ENCODE peak calls at places on chromosome 12, in seven cellular contexts. Y, H, T, B, R, S and U are unnamed samples.

GRCh38 chr12:95601626-95602025 is 50.4 kb upstream of the USP44 start:
- DNase-seq in R (no peak), S (no peak), Y (no peak), H (peak; percentile 89), T (no peak), B (no peak), U (no peak)

GRCh38 chr12:20627001-20627588 is 68.0 kb upstream of the SLCO1C1 start:
- DNase-seq in H (no peak), S (no peak), T (no peak), B (no peak), R (no peak), Y (no peak), U (no peak)

GRCh38 chr12:87142346-87142745 is 886.2 kb upstream of the MGAT4C start:
- DNase-seq in Y (no peak), R (no peak), S (no peak), H (no peak), T (no peak), B (no peak), U (no peak)

GRCh38 chr12:131752457-131752856 is 41.6 kb downstream of the SFSWAP start:
- DNase-seq in R (no peak), H (no peak), B (no peak), T (no peak), Y (no peak), S (peak; percentile 58), U (no peak)

GRCh38 chr12:39420043-39420442 is 22.9 kb downstream of the KIF21A start:
- DNase-seq in B (no peak), R (no peak), Y (no peak), T (no peak), H (peak; percentile 14), S (no peak), U (no peak)

GRCh38 chr12:90938451-90938850 is 16.5 kb downstream of the CCER1 start:
- DNase-seq in Y (no peak), R (no peak), T (no peak), B (no peak), S (no peak), H (peak; percentile 94), U (no peak)

GRCh38 chr12:68491204-68491960 is 119.3 kb upstream of the RAP1B start:
- DNase-seq in Y (no peak), R (no peak), H (no peak), T (no peak), B (no peak), S (no peak), U (no peak)

GRCh38 chr12:61956545-61956944 is 303.7 kb upstream of the USP15 start:
- DNase-seq in S (no peak), T (no peak), R (no peak), H (no peak), Y (no peak), B (no peak), U (no peak)

GRCh38 chr12:43893670-43894069 is 57.8 kb downstream of the TMEM117 start:
- DNase-seq in B (no peak), R (no peak), Y (no peak), T (no peak), S (no peak), H (peak; percentile 62), U (no peak)

GRCh38 chr12:30880061-30880460 is 46.5 kb upstream of the TSPAN11 start:
- DNase-seq in R (no peak), S (peak; percentile 11), Y (no peak), B (no peak), T (no peak), H (no peak), U (no peak)

GRCh38 chr12:80195143-80195726 is 95.9 kb downstream of the OTOGL start:
- DNase-seq in H (peak; percentile 71), Y (no peak), S (peak; percentile 71), R (no peak), B (no peak), T (no peak), U (no peak)

GRCh38 chr12:94898388-94898787 is 105.1 kb downstream of the NDUFA12 start:
- DNase-seq in Y (no peak), B (no peak), S (no peak), T (no peak), R (no peak), H (peak; percentile 33), U (no peak)

GRCh38 chr12:108305520-108305919 is 33.6 kb downstream of the CMKLR1 start:
- DNase-seq in R (no peak), S (no peak), T (peak; percentile 85), B (peak; percentile 95), Y (no peak), H (peak; percentile 43), U (peak; percentile 92)

GRCh38 chr12:110277705-110278104 is 3.3 kb upstream of the ATP2A2 start:
- DNase-seq in S (no peak), T (no peak), B (no peak), Y (no peak), R (no peak), H (no peak), U (no peak)

GRCh38 chr12:6361834-6362233 is 13.5 kb downstream of the SCNN1A start:
- DNase-seq in Y (no peak), T (no peak), R (no peak), S (no peak), H (peak; percentile 89), B (no peak), U (peak; percentile 58)

GRCh38 chr12:47223848-47224213 is 144.1 kb upstream of the AMIGO2 start:
- DNase-seq in Y (no peak), H (no peak), B (no peak), S (no peak), R (no peak), T (no peak), U (no peak)

GRCh38 chr12:126509587-126509986 is 1444.4 kb downstream of the AACS start:
- DNase-seq in Y (no peak), T (no peak), B (no peak), S (no peak), H (no peak), R (no peak), U (no peak)

GRCh38 chr12:27048822-27049752 is 26.7 kb downstream of the MED21 start:
- DNase-seq in T (no peak), R (no peak), H (peak; percentile 95), Y (no peak), S (no peak), B (no peak), U (no peak)

GRCh38 chr12:59847127-59847526 is 251.3 kb downstream of the SLC16A7 start:
- DNase-seq in Y (no peak), T (no peak), B (no peak), H (peak; percentile 61), R (no peak), S (no peak), U (no peak)

GRCh38 chr12:59844775-59845174 is 248.9 kb downstream of the SLC16A7 start:
- DNase-seq in H (peak; percentile 56), T (no peak), B (no peak), Y (no peak), S (no peak), R (no peak), U (no peak)

DNA sequence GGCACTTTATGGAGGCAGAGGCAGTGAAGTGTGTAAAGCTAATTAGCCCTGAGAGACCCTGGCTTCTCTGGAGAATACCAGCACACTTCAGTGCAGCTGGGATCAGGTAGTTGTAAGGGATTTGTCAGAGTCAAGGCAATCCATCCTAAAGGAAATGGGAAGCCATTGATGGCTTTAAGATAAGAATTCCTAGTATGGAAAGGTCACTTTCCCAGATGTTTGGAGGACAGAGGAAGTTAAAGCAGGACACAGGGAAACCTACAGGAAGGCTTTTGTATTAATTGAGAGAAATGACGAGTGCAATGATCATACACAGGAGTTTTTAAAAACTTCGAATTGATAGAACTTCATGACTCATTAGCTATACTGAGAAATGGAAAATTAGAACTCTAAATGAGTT is 254.4 kb downstream of the SLC16A7 start:
- DNase-seq in Y (no peak), T (no peak), H (no peak), R (no peak), B (no peak), S (peak; percentile 6), U (no peak)
- H3K27ac ChIP-seq in Y (no peak overlapping the region), T (no peak overlapping the region), H (no peak overlapping the region), R (no peak overlapping the region), B (no peak overlapping the region), S (no peak overlapping the region), U (no peak overlapping the region)

GRCh38 chr12:116278259-116278595 is 734 bp upstream of the MED13L start:
- DNase-seq in H (no peak), R (no peak), Y (no peak), S (no peak), B (no peak), T (no peak), U (no peak)

GRCh38 chr12:116276433-116277216 is 868 bp downstream of the MED13L start:
- DNase-seq in R (peak; percentile 39), B (peak; percentile 90), H (peak; percentile 68), T (peak; percentile 72), S (peak; percentile 89), Y (peak; percentile 53), U (peak; percentile 69)

GRCh38 chr12:116273813-116274551 is 3.5 kb downstream of the MED13L start:
- DNase-seq in Y (no peak), H (no peak), S (no peak), B (no peak), T (no peak), R (no peak), U (no peak)

GRCh38 chr12:116277393-116278258 is at the start of gene MED13L:
- DNase-seq in T (peak; percentile 79), R (peak; percentile 83), Y (peak; percentile 83), S (peak; percentile 96), B (peak; percentile 91), H (peak; percentile 94), U (peak; percentile 91)

GRCh38 chr12:116274552-116275375 is 2.7 kb downstream of the MED13L start:
- DNase-seq in B (no peak), Y (no peak), H (no peak), T (no peak), S (no peak), R (no peak), U (no peak)
- H3K27ac ChIP-seq in B (peak overlapping the region; percentile 99), Y (no peak overlapping the region), H (no peak overlapping the region), T (no peak overlapping the region), S (no peak overlapping the region), R (no peak overlapping the region), U (no peak overlapping the region)

DNA sequence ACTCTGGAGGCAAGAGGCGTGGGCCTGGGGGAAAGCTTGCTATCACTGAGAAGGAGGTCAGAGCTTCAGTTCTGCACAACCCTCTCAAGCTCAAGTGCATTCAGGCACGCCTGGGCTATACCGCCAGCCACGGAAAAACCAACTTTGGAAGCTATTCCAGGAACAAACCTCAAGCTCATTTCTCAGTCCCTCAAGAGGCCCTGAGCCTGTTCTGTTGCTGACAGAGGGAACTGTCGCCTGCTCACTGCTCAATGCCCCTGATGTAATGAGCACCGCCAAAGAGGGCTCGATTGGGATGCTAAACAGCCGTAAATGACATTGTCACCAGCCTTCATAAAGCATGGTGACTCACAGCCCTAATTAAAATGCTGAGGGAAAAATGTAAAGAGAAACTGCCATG is 9.2 kb downstream of the NOS1 start:
- DNase-seq in B (no peak), R (no peak), S (no peak), T (no peak), H (no peak), Y (no peak), U (no peak)
- H3K27ac ChIP-seq in B (no peak overlapping the region), R (no peak overlapping the region), S (no peak overlapping the region), T (no peak overlapping the region), H (no peak overlapping the region), Y (no peak overlapping the region), U (no peak overlapping the region)

DNA sequence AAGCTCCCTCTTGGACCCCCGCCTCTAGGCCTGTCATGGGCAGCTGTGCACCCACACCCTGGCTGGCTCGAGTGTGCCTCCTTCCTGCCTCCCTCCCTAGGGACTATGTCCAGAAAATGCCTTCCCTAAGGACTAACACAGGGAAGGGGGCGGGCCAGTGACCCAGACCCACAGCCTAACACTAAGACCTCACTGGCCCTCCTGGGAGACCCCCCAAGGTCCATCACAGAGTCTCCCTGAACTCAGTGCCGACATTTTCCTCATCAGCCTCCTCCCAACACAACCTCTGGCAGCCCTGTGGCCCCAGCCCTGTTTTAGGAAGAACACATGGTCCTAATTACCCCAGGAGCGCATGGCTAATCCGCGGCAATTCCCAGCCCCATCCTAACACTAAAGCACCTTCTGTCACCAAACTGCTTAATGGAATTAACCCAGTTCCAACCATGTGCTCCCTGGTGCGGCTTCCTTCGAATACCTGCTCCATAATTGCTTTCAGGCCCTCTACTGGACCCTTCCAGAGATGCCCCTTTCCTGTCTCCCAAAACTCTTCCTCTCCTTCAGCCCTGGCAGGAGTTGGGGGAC is 5.6 kb downstream of the MSI1 start:
- DNase-seq in Y (no peak), R (no peak), H (no peak), S (peak; percentile 64), T (no peak), B (no peak), U (no peak)
- H3K27ac ChIP-seq in Y (no peak overlapping the region), R (no peak overlapping the region), H (no peak overlapping the region), S (no peak overlapping the region), T (no peak overlapping the region), B (no peak overlapping the region), U (no peak overlapping the region)